ENCODE peak calls at places on chromosomes 1 and 21, in five cellular contexts. Y is PC-9, J is ovary, E is right lobe of liver, Q is endothelial cell of umbilical vein. F is an unnamed sample. For H3K4me1, the result is how much of the 10 kb centered on the place peaks cover.

GRCh38 chr1:170407601-170408000 is 124.4 kb upstream of the GORAB start:
- DNase-seq in Y (no peak), J (no peak), E (no peak), Q (no peak), F (no peak)

GRCh38 chr21:39381009-39381408 is 32.1 kb upstream of the HMGN1 start:
- DNase-seq in Q (no peak), J (no peak), E (no peak), Y (no peak), F (no peak)

GRCh38 chr1:102942324-102942723 is 166.0 kb downstream of the COL11A1 start:
- DNase-seq in Q (no peak), E (no peak), Y (no peak), J (no peak), F (no peak)

GRCh38 chr1:17239420-17239819 is 9.5 kb upstream of the PADI3 start:
- DNase-seq in J (no peak), E (no peak), Q (peak), Y (peak), F (peak)

GRCh38 chr1:1357871-1358432 is 403 bp downstream of the MXRA8 start:
- DNase-seq in Q (no peak), J (no peak), E (no peak), Y (no peak), F (peak)

GRCh38 chr1:110615548-110616130 is 9.5 kb upstream of the KCNA2 start:
- DNase-seq in Y (peak), Q (peak), E (peak), J (peak), F (peak)

GRCh38 chr1:25651824-25652741 is 35.5 kb downstream of the MAN1C1 start:
- DNase-seq in E (no peak), Q (no peak), J (peak), Y (no peak), F (no peak)

GRCh38 chr1:98086156-98086555 is 165.3 kb upstream of the DPYD start:
- DNase-seq in Y (no peak), J (no peak), Q (no peak), E (no peak), F (no peak)

GRCh38 chr21:43712268-43712942 is 6.5 kb upstream of the PDXK start:
- DNase-seq in E (no peak), J (no peak), Q (no peak), Y (peak), F (no peak)

GRCh38 chr1:5895446-5896406 is 96.5 kb downstream of the NPHP4 start:
- DNase-seq in Y (no peak), E (peak), J (no peak), Q (no peak), F (no peak)

GRCh38 chr1:3312894-3313578 is 141.4 kb upstream of the ARHGEF16 start:
- DNase-seq in E (no peak), Y (peak), J (peak), Q (peak), F (peak)

GRCh38 chr1:237316352-237316751 is 274.4 kb downstream of the RYR2 start:
- DNase-seq in E (no peak), Y (no peak), Q (no peak), J (no peak), F (no peak)

GRCh38 chr1:226632922-226633351 is 84.4 kb downstream of the STUM start:
- DNase-seq in E (peak), Q (no peak), J (peak), Y (no peak), F (peak)

GRCh38 chr1:174789399-174789798 is 210.3 kb upstream of the CACYBP start:
- DNase-seq in Q (no peak), J (no peak), Y (peak), E (no peak), F (no peak)

GRCh38 chr1:185917646-185918045 is 183.5 kb downstream of the HMCN1 start:
- DNase-seq in J (no peak), Q (peak), E (no peak), Y (peak), F (no peak)

GRCh38 chr1:193070942-193071341 is 11.5 kb downstream of the RO60 start:
- DNase-seq in Y (no peak), E (no peak), J (no peak), Q (no peak), F (no peak)

GRCh38 chr1:161080391-161081150 is 8.8 kb downstream of the NECTIN4 start:
- DNase-seq in Y (no peak), Q (no peak), J (no peak), E (no peak), F (no peak)

GRCh38 chr1:34460193-34460592 is 283.5 kb downstream of the C1orf94 start:
- DNase-seq in Q (no peak), J (no peak), E (peak), Y (peak), F (no peak)

GRCh38 chr1:32205401-32206370 is at the start of gene IQCC:
- DNase-seq in Y (peak), Q (peak), E (peak), J (peak), F (peak)

GRCh38 chr1:92754000-92754787 is 30.7 kb downstream of the EVI5 start:
- DNase-seq in Y (no peak), Q (no peak), J (no peak), E (no peak), F (no peak)

GRCh38 chr1:231381729-231382128 is 40.4 kb downstream of the EGLN1 start:
- DNase-seq in Q (no peak), Y (no peak), E (no peak), J (no peak), F (no peak)

GRCh38 chr1:151716771-151717631 is at the start of gene CELF3:
- DNase-seq in Q (no peak), J (no peak), E (no peak), Y (no peak), F (no peak)

GRCh38 chr1:151716405-151716762 is 219 bp downstream of the CELF3 start:
- DNase-seq in Q (no peak), Y (no peak), J (no peak), E (no peak), F (no peak)

GRCh38 chr1:151714820-151715725 is 1.5 kb downstream of the CELF3 start:
- DNase-seq in Q (no peak), E (no peak), Y (no peak), J (no peak), F (no peak)

GRCh38 chr1:151713874-151714273 is 2.7 kb downstream of the CELF3 start:
- DNase-seq in Q (no peak), Y (no peak), E (no peak), J (no peak), F (no peak)

GRCh38 chr1:151715726-151716404 is 738 bp downstream of the CELF3 start:
- DNase-seq in Y (no peak), E (no peak), J (no peak), Q (no peak), F (no peak)
- TF ChIP-seq CTCF in Y (no peak), E (no peak), J (no peak), Q (no peak), F (no peak)

DNA sequence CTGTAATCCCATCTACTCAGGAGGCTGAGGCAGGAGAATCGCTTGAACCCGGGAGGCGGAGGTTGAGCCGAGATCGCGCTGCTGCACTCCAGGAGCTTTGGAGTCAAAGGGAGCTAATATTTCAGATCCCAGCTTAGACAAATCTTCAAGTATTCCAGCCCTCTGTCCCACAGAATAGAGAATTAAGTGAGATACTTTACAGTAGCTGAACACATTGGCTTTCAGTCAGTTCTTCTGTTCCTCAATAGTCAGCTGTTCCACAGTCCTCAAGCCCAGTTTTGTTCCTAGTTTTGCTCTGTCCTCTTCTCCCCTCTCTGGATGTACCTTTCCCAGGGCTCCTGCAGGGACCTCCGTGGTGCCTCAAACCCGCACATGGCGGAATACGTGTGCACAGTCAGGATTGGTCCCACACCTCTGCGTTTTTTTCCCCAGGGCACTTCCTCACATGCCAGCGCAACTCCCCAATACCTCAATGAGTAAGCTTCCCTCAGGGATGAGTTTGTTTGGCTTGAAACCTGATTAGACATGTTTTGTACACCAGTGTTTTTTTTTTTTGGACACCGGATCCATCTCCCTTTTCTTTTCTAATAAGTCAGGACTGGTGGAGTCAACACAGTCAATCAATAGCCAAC is 1.2 kb downstream of the MFN2 start:
- DNase-seq in E (no peak), Y (peak), Q (no peak), J (no peak), F (no peak)
- H3K4me1 ChIP-seq in E (under half), Y (under half), Q (under half), J (under half), F (under half)

GRCh38 chr1:116951175-116951935 is 41.6 kb downstream of the PTGFRN start:
- DNase-seq in E (no peak), Y (no peak), Q (peak), J (no peak), F (no peak)

GRCh38 chr1:116948642-116949041 is 38.9 kb downstream of the PTGFRN start:
- DNase-seq in E (no peak), J (no peak), Q (no peak), Y (no peak), F (no peak)

GRCh38 chr1:116947090-116947489 is 37.4 kb downstream of the PTGFRN start:
- DNase-seq in J (no peak), Y (no peak), Q (no peak), E (no peak), F (no peak)

GRCh38 chr1:116949213-116949985 is 39.7 kb downstream of the PTGFRN start:
- DNase-seq in Y (no peak), E (no peak), J (no peak), Q (no peak), F (no peak)

GRCh38 chr1:116950497-116951174 is 40.9 kb downstream of the PTGFRN start:
- DNase-seq in E (no peak), J (no peak), Q (no peak), Y (no peak), F (no peak)
- H3K4me3 ChIP-seq in E (no peak), J (peak), Q (no peak), Y (no peak), F (no peak)

GRCh38 chr1:42533101-42533863 is 70.2 kb downstream of the CCDC30 start:
- DNase-seq in Y (no peak), E (no peak), Q (no peak), J (no peak), F (no peak)
- TF ChIP-seq CTCF in Y (no peak), E (no peak), Q (no peak), J (no peak), F (no peak)

GRCh38 chr1:209835782-209836298 is 8.1 kb downstream of the UTP25 start:
- DNase-seq in J (no peak), E (no peak), Y (no peak), Q (peak), F (no peak)

GRCh38 chr1:209838537-209838936 is 10.8 kb downstream of the UTP25 start:
- DNase-seq in Y (no peak), J (no peak), E (peak), Q (peak), F (no peak)

GRCh38 chr1:209840611-209841010 is 12.8 kb downstream of the UTP25 start:
- DNase-seq in E (no peak), Y (no peak), Q (no peak), J (no peak), F (no peak)

GRCh38 chr1:209839875-209840491 is 12.2 kb downstream of the UTP25 start:
- DNase-seq in E (no peak), Y (peak), J (no peak), Q (peak), F (no peak)

GRCh38 chr1:209837671-209838070 is 9.9 kb downstream of the UTP25 start:
- DNase-seq in J (no peak), Q (no peak), E (no peak), Y (no peak), F (no peak)
- H3K4me1 ChIP-seq in J (under half), Q (half or more), E (under half), Y (under half), F (under half)

F was measured in pancreas.